ENCODE peak calls at places on chromosomes 2 and 18, in six cellular contexts. B is endothelial cell of umbilical vein, K is DMS79 treated with DMSO at 0.1 percent for 48 hours, X is Peyer's patch, Z is Calu3, D is uterus. R is an unnamed sample.

GRCh38 chr2:240456607-240457222 is 21.3 kb downstream of the GPC1 start:
- DNase-seq in D (no peak), B (no peak), K (no peak), X (no peak), Z (no peak), R (no peak)

GRCh38 chr2:117835990-117836760 is 21.7 kb downstream of the DDX18 start:
- DNase-seq in K (peak), B (peak), X (peak), D (peak), Z (peak), R (peak)

GRCh38 chr2:238728322-238729260 is 119.3 kb upstream of the TWIST2 start:
- DNase-seq in X (no peak), K (no peak), D (peak), Z (no peak), B (no peak), R (peak)

GRCh38 chr2:86603892-86604291 is 19.8 kb downstream of the RNF103 start:
- DNase-seq in B (no peak), X (no peak), Z (no peak), K (no peak), D (no peak), R (no peak)

GRCh38 chr18:54396755-54397154 is 39.0 kb downstream of the C18orf54 start:
- DNase-seq in Z (no peak), X (no peak), D (no peak), B (no peak), K (no peak), R (no peak)

GRCh38 chr2:99066602-99067001 is 74.9 kb upstream of the C2orf15 start:
- DNase-seq in Z (peak), B (peak), K (peak), D (no peak), X (no peak), R (peak)

GRCh38 chr2:103459302-103459701 is 697.5 kb downstream of the TMEM182 start:
- DNase-seq in D (no peak), X (no peak), K (no peak), Z (no peak), B (no peak), R (no peak)

GRCh38 chr2:121475811-121476571 is 54.7 kb upstream of the RNU4ATAC start:
- DNase-seq in B (no peak), K (no peak), D (no peak), X (no peak), Z (no peak), R (peak)

GRCh38 chr18:35110037-35110436 is 68.8 kb downstream of the MAPRE2 start:
- DNase-seq in B (peak), D (no peak), X (no peak), Z (no peak), K (no peak), R (no peak)

GRCh38 chr2:237687666-237688065 is 60.3 kb downstream of the LRRFIP1 start:
- DNase-seq in D (peak), Z (peak), X (no peak), B (no peak), K (no peak), R (peak)

GRCh38 chr2:234102112-234102511 is 51.6 kb downstream of the SPP2 start:
- DNase-seq in D (no peak), X (no peak), B (no peak), K (no peak), Z (peak), R (no peak)

GRCh38 chr2:203783496-203784203 is 77.2 kb downstream of the CD28 start:
- DNase-seq in Z (no peak), B (no peak), K (no peak), X (no peak), D (no peak), R (peak)

GRCh38 chr2:237742191-237742590 is 56.4 kb upstream of the RBM44 start:
- DNase-seq in K (no peak), X (peak), D (no peak), B (no peak), Z (no peak), R (no peak)

GRCh38 chr2:219661955-219662395 is 34.5 kb downstream of the SLC4A3 start:
- DNase-seq in Z (peak), D (no peak), X (no peak), K (no peak), B (no peak), R (peak)

GRCh38 chr2:153595939-153596338 is 117.4 kb upstream of the RPRM start:
- DNase-seq in K (no peak), X (no peak), B (no peak), D (no peak), Z (peak), R (no peak)

GRCh38 chr2:55119711-55120487 is 69.6 kb upstream of the RTN4 start:
- DNase-seq in X (no peak), K (no peak), Z (no peak), D (no peak), B (no peak), R (no peak)